ENCODE peak calls at places on chromosomes 4 and X, in seven cellular contexts. M is ovary, D is PC-3, C is Peyer's patch, U is WERI-Rb-1, J is neural progenitor cell, T is left ventricle myocardium inferior. N is an unnamed sample. For H3K27me3 and H3K36me3, the result is how much of the 10 kb centered on the place peaks cover.

GRCh38 chr4:7466904-7467303 is 32.2 kb upstream of the PSAPL1 start:
- DNase-seq in M (no peak), D (no peak), C (no peak), U (no peak), J (no peak), T (no peak), N (no peak)

GRCh38 chrX:16786791-16787735 is 797 bp downstream of the TXLNG start:
- DNase-seq in M (peak), D (peak), C (peak), U (peak), J (peak), T (no peak), N (peak)

GRCh38 chrX:110173192-110174175 is 144.4 kb downstream of the AMMECR1 start:
- DNase-seq in M (no peak), D (peak), C (no peak), U (no peak), J (no peak), T (peak), N (no peak)

GRCh38 chr4:19807505-19807904 is 444.2 kb upstream of the SLIT2 start:
- DNase-seq in M (no peak), D (peak), C (no peak), U (no peak), J (no peak), T (no peak), N (no peak)

GRCh38 chrX:14095702-14096101 is 66.0 kb upstream of the GEMIN8 start:
- DNase-seq in M (peak), D (peak), C (no peak), U (peak), J (peak), T (no peak), N (peak)

GRCh38 chrX:118773782-118774181 is 46.4 kb downstream of the IL13RA1 start:
- DNase-seq in M (no peak), D (peak), C (no peak), U (no peak), J (no peak), T (no peak), N (no peak)

GRCh38 chr4:140641789-140642439 is 73.2 kb upstream of the UCP1 start:
- DNase-seq in M (peak), D (no peak), C (no peak), U (no peak), J (peak), T (peak), N (peak)

GRCh38 chr4:60485279-60485678 is 714.8 kb upstream of the ADGRL3 start:
- DNase-seq in M (no peak), D (peak), C (no peak), U (no peak), J (no peak), T (no peak), N (no peak)

GRCh38 chrX:56729152-56729557 is at the start of gene NBDY:
- DNase-seq in M (peak), D (peak), C (peak), U (peak), J (peak), T (peak), N (no peak)

GRCh38 chrX:10327651-10328050 is 170.9 kb downstream of the CLCN4 start:
- DNase-seq in M (no peak), D (peak), C (no peak), U (no peak), J (peak), T (no peak), N (peak)

GRCh38 chrX:40945366-40945713 is 139.9 kb upstream of the USP9X start:
- DNase-seq in M (peak), D (peak), C (no peak), U (no peak), J (no peak), T (no peak), N (peak)

GRCh38 chr4:106615961-106616360 is 247.4 kb upstream of the GIMD1 start:
- DNase-seq in M (no peak), D (peak), C (no peak), U (no peak), J (no peak), T (no peak), N (no peak)

GRCh38 chr4:95835672-95836071 is 4.2 kb upstream of the PDHA2 start:
- DNase-seq in M (no peak), D (peak), C (no peak), U (peak), J (peak), T (no peak), N (peak)

DNA sequence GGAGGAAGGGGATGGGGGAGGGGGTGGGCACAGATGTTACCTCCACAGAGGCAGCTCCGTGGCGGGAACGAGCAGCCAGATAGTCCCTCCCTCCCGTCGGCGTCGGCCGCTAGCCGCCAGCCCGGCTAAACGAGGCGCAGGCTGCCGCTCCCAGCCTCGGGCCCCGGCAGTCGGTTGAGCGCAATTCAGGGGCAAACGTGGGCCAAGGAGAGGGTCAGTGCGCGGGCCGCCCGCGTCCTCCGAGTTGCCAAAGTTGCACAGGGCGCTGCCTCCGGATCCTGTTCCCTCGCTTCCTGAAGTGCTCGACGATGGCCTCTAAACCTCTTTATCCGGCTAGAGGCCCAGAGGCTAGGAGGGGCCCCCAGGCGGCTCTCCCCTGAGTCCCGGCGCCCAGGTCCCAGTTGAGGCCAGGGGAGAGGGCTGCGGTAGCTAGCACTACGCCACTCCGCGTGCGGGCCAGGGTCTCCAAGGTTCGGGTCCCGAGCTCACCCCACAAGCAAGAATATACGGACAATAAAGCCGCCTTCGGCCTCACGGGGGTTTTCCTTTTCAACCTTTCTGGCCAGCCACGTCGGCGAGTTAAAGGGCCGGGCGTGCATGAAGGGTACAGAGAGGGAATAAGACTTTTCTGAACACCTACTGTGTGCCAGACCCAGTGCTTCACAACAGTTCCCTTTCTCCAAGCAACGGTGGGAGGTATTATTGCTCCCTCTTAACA is 138.7 kb upstream of the ZIC3 start:
- DNase-seq in M (no peak), D (no peak), C (no peak), U (no peak), J (peak), T (no peak), N (peak)
- H3K4me3 ChIP-seq in M (peak), D (no peak), C (no peak), U (no peak), J (peak), T (peak), N (peak)

DNA sequence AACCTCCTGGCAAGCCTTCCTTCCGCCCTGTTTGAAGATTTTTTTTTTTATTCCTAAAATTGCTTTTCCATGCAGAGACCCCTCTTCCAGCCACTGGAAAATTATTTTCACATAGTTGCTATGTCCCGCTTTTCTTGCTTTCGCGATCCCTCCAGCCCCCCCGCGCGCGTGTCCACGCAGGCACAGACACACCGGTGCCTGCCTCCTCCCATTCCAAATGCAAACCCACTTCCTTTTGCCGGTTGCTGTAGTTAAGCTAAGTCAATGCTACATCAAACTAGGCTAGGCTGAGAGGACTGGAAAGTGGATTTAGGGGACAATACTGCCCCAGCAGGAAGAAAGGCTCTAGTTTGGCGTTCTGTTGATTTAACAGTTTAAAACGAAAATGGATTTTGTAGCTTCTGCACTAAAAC is 111.0 kb downstream of the DHX15 start:
- DNase-seq in M (peak), D (peak), C (no peak), U (peak), J (peak), T (peak), N (peak)
- H3K27me3 ChIP-seq in M (under half), D (under half), C (under half), U (under half), J (under half), T (half or more), N (under half)

GRCh38 chr4:102809691-102810090 is 17.7 kb downstream of the UBE2D3 start:
- DNase-seq in M (no peak), D (no peak), C (no peak), U (no peak), J (no peak), T (no peak), N (no peak)
- H3K36me3 ChIP-seq in M (under half), D (half or more), C (under half), U (half or more), J (under half), T (under half), N (under half)

GRCh38 chr4:168101026-168101425 is 8.7 kb downstream of the ANXA10 start:
- DNase-seq in M (no peak), D (no peak), C (no peak), U (no peak), J (no peak), T (no peak), N (no peak)

GRCh38 chr4:168098257-168098717 is 6.0 kb downstream of the ANXA10 start:
- DNase-seq in M (no peak), D (peak), C (no peak), U (no peak), J (no peak), T (no peak), N (no peak)

GRCh38 chr4:168095776-168096443 is 3.6 kb downstream of the ANXA10 start:
- DNase-seq in M (no peak), D (peak), C (no peak), U (no peak), J (no peak), T (no peak), N (no peak)

GRCh38 chr4:168096444-168096784 is 4.1 kb downstream of the ANXA10 start:
- DNase-seq in M (no peak), D (no peak), C (no peak), U (no peak), J (no peak), T (no peak), N (no peak)

GRCh38 chr4:168097161-168097560 is 4.8 kb downstream of the ANXA10 start:
- DNase-seq in M (no peak), D (no peak), C (no peak), U (no peak), J (no peak), T (no peak), N (no peak)
- H3K4me3 ChIP-seq in M (no peak), D (no peak), C (no peak), U (no peak), J (no peak), T (no peak), N (no peak)

GRCh38 chr4:158799013-158799770 is 30.4 kb downstream of the FNIP2 start:
- DNase-seq in M (no peak), D (no peak), C (no peak), U (no peak), J (no peak), T (no peak), N (no peak)

GRCh38 chr4:158801677-158802076 is 32.9 kb downstream of the FNIP2 start:
- DNase-seq in M (no peak), D (no peak), C (no peak), U (no peak), J (no peak), T (no peak), N (no peak)

GRCh38 chr4:158802914-158803313 is 34.1 kb downstream of the FNIP2 start:
- DNase-seq in M (no peak), D (no peak), C (no peak), U (no peak), J (no peak), T (no peak), N (no peak)

GRCh38 chr4:158799856-158800255 is 31.0 kb downstream of the FNIP2 start:
- DNase-seq in M (no peak), D (no peak), C (no peak), U (no peak), J (no peak), T (no peak), N (no peak)

GRCh38 chr4:158801066-158801465 is 32.2 kb downstream of the FNIP2 start:
- DNase-seq in M (no peak), D (no peak), C (no peak), U (no peak), J (no peak), T (no peak), N (no peak)
- H3K27me3 ChIP-seq in M (under half), D (under half), C (under half), U (under half), J (under half), T (under half), N (under half)

GRCh38 chrX:47200385-47201150 is 6.9 kb downstream of the UBA1 start:
- DNase-seq in M (no peak), D (peak), C (no peak), U (no peak), J (no peak), T (peak), N (no peak)
- H3K36me3 ChIP-seq in M (under half), D (half or more), C (under half), U (half or more), J (under half), T (half or more), N (half or more)

N was measured in H7.